ENCODE peak calls at places on chromosomes 7 and 10, in six cellular contexts. One of them, this sample, is unnamed.

GRCh38 chr7:147981072-147981813 is 609.3 kb upstream of the C7orf33 start:
- DNase-seq in effector memory CD4-positive, alpha-beta T cell: no peak
- DNase-seq in aorta: no peak
- DNase-seq in kidney epithelial cell: no peak
- DNase-seq in stomach: no peak
- DNase-seq in BJ: no peak
- DNase-seq in this sample: no peak

GRCh38 chr10:44647877-44648542 is 263.1 kb upstream of the CXCL12 start:
- DNase-seq in effector memory CD4-positive, alpha-beta T cell: no peak
- DNase-seq in aorta: no peak
- DNase-seq in kidney epithelial cell: peak
- DNase-seq in stomach: no peak
- DNase-seq in BJ: peak
- DNase-seq in this sample: no peak

GRCh38 chr10:78623577-78624215 is 445.1 kb upstream of the ZMIZ1 start:
- DNase-seq in effector memory CD4-positive, alpha-beta T cell: no peak
- DNase-seq in aorta: no peak
- DNase-seq in kidney epithelial cell: peak
- DNase-seq in stomach: no peak
- DNase-seq in BJ: peak
- DNase-seq in this sample: peak

GRCh38 chr10:38050212-38050611 is 39.7 kb downstream of the ZNF33A start:
- DNase-seq in effector memory CD4-positive, alpha-beta T cell: no peak
- DNase-seq in aorta: no peak
- DNase-seq in kidney epithelial cell: no peak
- DNase-seq in stomach: no peak
- DNase-seq in BJ: no peak
- DNase-seq in this sample: no peak

GRCh38 chr10:129552119-129552518 is 85.1 kb downstream of the MGMT start:
- DNase-seq in effector memory CD4-positive, alpha-beta T cell: no peak
- DNase-seq in aorta: no peak
- DNase-seq in kidney epithelial cell: no peak
- DNase-seq in stomach: no peak
- DNase-seq in BJ: no peak
- DNase-seq in this sample: no peak

GRCh38 chr7:1943933-1944618 is 274.0 kb downstream of the ELFN1 start:
- DNase-seq in effector memory CD4-positive, alpha-beta T cell: no peak
- DNase-seq in aorta: peak
- DNase-seq in kidney epithelial cell: no peak
- DNase-seq in stomach: no peak
- DNase-seq in BJ: no peak
- DNase-seq in this sample: no peak

GRCh38 chr7:1540391-1541271 is 10.1 kb downstream of the MAFK start:
- DNase-seq in effector memory CD4-positive, alpha-beta T cell: no peak
- DNase-seq in aorta: peak
- DNase-seq in kidney epithelial cell: no peak
- DNase-seq in stomach: no peak
- DNase-seq in BJ: no peak
- DNase-seq in this sample: no peak

GRCh38 chr7:10888861-10889260 is 84.8 kb upstream of the PHF14 start:
- DNase-seq in effector memory CD4-positive, alpha-beta T cell: no peak
- DNase-seq in aorta: no peak
- DNase-seq in kidney epithelial cell: no peak
- DNase-seq in stomach: no peak
- DNase-seq in BJ: no peak
- DNase-seq in this sample: peak

GRCh38 chr10:85408388-85408787 is 958.2 kb downstream of the GRID1 start:
- DNase-seq in effector memory CD4-positive, alpha-beta T cell: no peak
- DNase-seq in aorta: no peak
- DNase-seq in kidney epithelial cell: no peak
- DNase-seq in stomach: no peak
- DNase-seq in BJ: no peak
- DNase-seq in this sample: no peak

GRCh38 chr7:111531993-111532392 is 30.3 kb downstream of the IMMP2L start:
- DNase-seq in effector memory CD4-positive, alpha-beta T cell: no peak
- DNase-seq in aorta: no peak
- DNase-seq in kidney epithelial cell: no peak
- DNase-seq in stomach: no peak
- DNase-seq in BJ: no peak
- DNase-seq in this sample: no peak

GRCh38 chr10:78062296-78062695 is 28.6 kb downstream of the RPS24 start:
- DNase-seq in effector memory CD4-positive, alpha-beta T cell: no peak
- DNase-seq in aorta: no peak
- DNase-seq in kidney epithelial cell: no peak
- DNase-seq in stomach: no peak
- DNase-seq in BJ: no peak
- DNase-seq in this sample: no peak

GRCh38 chr7:499853-500485 is 19.7 kb downstream of the PDGFA start:
- DNase-seq in effector memory CD4-positive, alpha-beta T cell: no peak
- DNase-seq in aorta: no peak
- DNase-seq in kidney epithelial cell: no peak
- DNase-seq in stomach: no peak
- DNase-seq in BJ: no peak
- DNase-seq in this sample: no peak

GRCh38 chr7:127119517-127119916 is 133.2 kb downstream of the GRM8 start:
- DNase-seq in effector memory CD4-positive, alpha-beta T cell: no peak
- DNase-seq in aorta: no peak
- DNase-seq in kidney epithelial cell: no peak
- DNase-seq in stomach: no peak
- DNase-seq in BJ: no peak
- DNase-seq in this sample: no peak

GRCh38 chr7:143376396-143376795 is 4.7 kb upstream of the ZYX start:
- DNase-seq in effector memory CD4-positive, alpha-beta T cell: no peak
- DNase-seq in aorta: no peak
- DNase-seq in kidney epithelial cell: no peak
- DNase-seq in stomach: no peak
- DNase-seq in BJ: no peak
- DNase-seq in this sample: no peak

GRCh38 chr7:34155225-34155908 is 250.0 kb downstream of the BMPER start:
- DNase-seq in effector memory CD4-positive, alpha-beta T cell: no peak
- DNase-seq in aorta: no peak
- DNase-seq in kidney epithelial cell: peak
- DNase-seq in stomach: no peak
- DNase-seq in BJ: peak
- DNase-seq in this sample: no peak

GRCh38 chr7:27161721-27162547 is 3.4 kb downstream of the HOXA9 start:
- DNase-seq in effector memory CD4-positive, alpha-beta T cell: no peak
- DNase-seq in aorta: no peak
- DNase-seq in kidney epithelial cell: no peak
- DNase-seq in stomach: no peak
- DNase-seq in BJ: no peak
- DNase-seq in this sample: no peak

GRCh38 chr10:129191848-129192247 is 275.2 kb upstream of the MGMT start:
- DNase-seq in effector memory CD4-positive, alpha-beta T cell: no peak
- DNase-seq in aorta: no peak
- DNase-seq in kidney epithelial cell: no peak
- DNase-seq in stomach: no peak
- DNase-seq in BJ: no peak
- DNase-seq in this sample: no peak

GRCh38 chr10:49332768-49333167 is 33.8 kb downstream of the C10orf71 start:
- DNase-seq in effector memory CD4-positive, alpha-beta T cell: no peak
- DNase-seq in aorta: no peak
- DNase-seq in kidney epithelial cell: no peak
- DNase-seq in stomach: no peak
- DNase-seq in BJ: no peak
- DNase-seq in this sample: no peak

GRCh38 chr10:49331431-49331830 is 32.5 kb downstream of the C10orf71 start:
- DNase-seq in effector memory CD4-positive, alpha-beta T cell: no peak
- DNase-seq in aorta: no peak
- DNase-seq in kidney epithelial cell: no peak
- DNase-seq in stomach: no peak
- DNase-seq in BJ: no peak
- DNase-seq in this sample: no peak

GRCh38 chr10:49332333-49332732 is 33.4 kb downstream of the C10orf71 start:
- DNase-seq in effector memory CD4-positive, alpha-beta T cell: no peak
- DNase-seq in aorta: no peak
- DNase-seq in kidney epithelial cell: no peak
- DNase-seq in stomach: no peak
- DNase-seq in BJ: no peak
- DNase-seq in this sample: no peak

GRCh38 chr10:49333192-49333591 is 34.2 kb downstream of the C10orf71 start:
- DNase-seq in effector memory CD4-positive, alpha-beta T cell: no peak
- DNase-seq in aorta: no peak
- DNase-seq in kidney epithelial cell: no peak
- DNase-seq in stomach: no peak
- DNase-seq in BJ: no peak
- DNase-seq in this sample: no peak

DNA sequence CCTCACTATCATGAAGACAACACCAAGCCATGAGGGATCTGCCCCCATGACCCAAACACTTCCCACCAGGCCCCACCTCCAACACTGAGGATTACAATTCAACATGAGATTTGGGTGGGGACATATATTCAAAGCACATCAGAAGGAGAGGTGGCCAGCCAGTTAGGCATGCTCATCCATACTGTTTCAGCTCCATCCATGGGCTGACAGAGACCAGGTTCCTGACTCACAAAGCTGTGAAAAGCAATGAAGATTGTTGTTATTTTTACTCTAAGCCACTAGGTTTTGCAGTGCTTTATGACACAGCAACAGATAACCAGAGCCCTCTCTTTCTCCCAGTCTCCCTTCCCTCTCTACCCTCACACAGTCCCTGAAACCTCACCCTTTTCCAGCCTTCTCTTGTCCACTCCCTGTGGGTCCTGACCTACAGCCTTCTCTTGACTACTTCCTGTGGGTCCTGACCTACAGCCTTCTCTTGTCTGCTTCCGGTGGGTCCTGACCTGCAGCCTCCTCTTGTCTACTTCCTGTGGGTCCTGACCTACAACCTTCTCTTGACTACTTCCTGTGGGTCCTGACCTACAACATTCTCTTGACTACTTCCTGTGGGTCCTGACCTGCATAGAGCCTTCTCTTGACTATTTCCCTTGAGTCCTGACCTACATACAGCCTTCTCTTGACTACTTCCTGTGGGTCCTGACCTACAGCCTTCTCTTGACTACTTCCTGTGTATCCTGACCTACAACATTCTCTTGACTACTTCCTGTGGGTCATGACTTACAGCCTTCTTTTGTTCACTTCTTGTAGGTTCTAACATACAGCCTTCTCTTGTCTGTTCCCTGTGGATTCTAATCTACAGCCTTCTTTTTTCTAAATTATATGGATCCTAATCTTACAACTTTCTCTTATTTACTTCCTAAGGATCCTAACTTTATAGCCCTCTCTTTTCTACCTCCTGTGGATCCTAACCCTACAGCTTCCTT is 36.3 kb downstream of the C10orf71 start:
- DNase-seq in effector memory CD4-positive, alpha-beta T cell: no peak
- DNase-seq in aorta: no peak
- DNase-seq in kidney epithelial cell: no peak
- DNase-seq in stomach: no peak
- DNase-seq in BJ: no peak
- DNase-seq in this sample: peak
- H3K4me3 ChIP-seq in effector memory CD4-positive, alpha-beta T cell: no peak
- H3K4me3 ChIP-seq in aorta: no peak
- H3K4me3 ChIP-seq in kidney epithelial cell: no peak
- H3K4me3 ChIP-seq in stomach: no peak
- H3K4me3 ChIP-seq in BJ: no peak
- H3K4me3 ChIP-seq in this sample: no peak

GRCh38 chr7:131004371-131004770 is 270.4 kb upstream of the KLF14 start:
- DNase-seq in effector memory CD4-positive, alpha-beta T cell: no peak
- DNase-seq in aorta: no peak
- DNase-seq in kidney epithelial cell: no peak
- DNase-seq in stomach: no peak
- DNase-seq in BJ: no peak
- DNase-seq in this sample: no peak

GRCh38 chr7:131010029-131010705 is 276.2 kb upstream of the KLF14 start:
- DNase-seq in effector memory CD4-positive, alpha-beta T cell: no peak
- DNase-seq in aorta: no peak
- DNase-seq in kidney epithelial cell: no peak
- DNase-seq in stomach: no peak
- DNase-seq in BJ: no peak
- DNase-seq in this sample: no peak

GRCh38 chr7:131008840-131009651 is 275.0 kb upstream of the KLF14 start:
- DNase-seq in effector memory CD4-positive, alpha-beta T cell: no peak
- DNase-seq in aorta: no peak
- DNase-seq in kidney epithelial cell: no peak
- DNase-seq in stomach: no peak
- DNase-seq in BJ: no peak
- DNase-seq in this sample: no peak

GRCh38 chr7:131010714-131011436 is 276.9 kb upstream of the KLF14 start:
- DNase-seq in effector memory CD4-positive, alpha-beta T cell: no peak
- DNase-seq in aorta: no peak
- DNase-seq in kidney epithelial cell: no peak
- DNase-seq in stomach: no peak
- DNase-seq in BJ: no peak
- DNase-seq in this sample: no peak

GRCh38 chr7:131007439-131008330 is 273.7 kb upstream of the KLF14 start:
- DNase-seq in effector memory CD4-positive, alpha-beta T cell: no peak
- DNase-seq in aorta: peak
- DNase-seq in kidney epithelial cell: no peak
- DNase-seq in stomach: peak
- DNase-seq in BJ: no peak
- DNase-seq in this sample: peak
- H3K4me3 ChIP-seq in effector memory CD4-positive, alpha-beta T cell: peak
- H3K4me3 ChIP-seq in aorta: no peak
- H3K4me3 ChIP-seq in kidney epithelial cell: no peak
- H3K4me3 ChIP-seq in stomach: no peak
- H3K4me3 ChIP-seq in BJ: no peak
- H3K4me3 ChIP-seq in this sample: no peak

GRCh38 chr7:99379043-99379577 is 4.6 kb downstream of the ARPC1B start:
- DNase-seq in effector memory CD4-positive, alpha-beta T cell: peak
- DNase-seq in aorta: peak
- DNase-seq in kidney epithelial cell: peak
- DNase-seq in stomach: peak
- DNase-seq in BJ: peak
- DNase-seq in this sample: no peak
- H3K4me3 ChIP-seq in effector memory CD4-positive, alpha-beta T cell: peak
- H3K4me3 ChIP-seq in aorta: no peak
- H3K4me3 ChIP-seq in kidney epithelial cell: no peak
- H3K4me3 ChIP-seq in stomach: no peak
- H3K4me3 ChIP-seq in BJ: no peak
- H3K4me3 ChIP-seq in this sample: no peak

DNA sequence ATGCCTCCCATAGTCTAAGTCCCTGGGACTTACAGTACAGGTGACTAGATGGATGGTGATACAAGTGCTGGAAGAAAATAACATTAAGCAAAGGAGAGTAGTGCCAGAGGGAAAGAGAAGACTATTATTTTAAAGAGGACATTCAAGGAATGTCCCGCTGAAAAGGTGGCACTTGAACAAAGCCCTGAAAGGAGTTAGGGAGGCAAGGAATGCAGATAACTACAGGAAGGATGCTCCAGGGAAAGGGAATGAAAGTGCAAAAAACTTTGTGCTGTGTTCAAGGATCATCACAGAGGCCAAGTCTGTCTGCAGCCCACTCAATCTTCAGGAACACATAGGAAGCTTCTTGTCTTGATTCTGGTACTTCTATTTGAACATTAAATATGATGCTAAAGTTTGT is 14.9 kb downstream of the ANKMY2 start:
- DNase-seq in effector memory CD4-positive, alpha-beta T cell: no peak
- DNase-seq in aorta: no peak
- DNase-seq in kidney epithelial cell: no peak
- DNase-seq in stomach: no peak
- DNase-seq in BJ: no peak
- DNase-seq in this sample: no peak
- H3K4me3 ChIP-seq in effector memory CD4-positive, alpha-beta T cell: no peak
- H3K4me3 ChIP-seq in aorta: no peak
- H3K4me3 ChIP-seq in kidney epithelial cell: no peak
- H3K4me3 ChIP-seq in stomach: no peak
- H3K4me3 ChIP-seq in BJ: no peak
- H3K4me3 ChIP-seq in this sample: no peak